ENCODE peak calls at places on chromosome 14, in six cellular contexts. N is adrenal gland; H is lower lobe of right lung; W is GM23248; L is effector memory CD4-positive, alpha-beta T cell; R is neural progenitor cell. E is an unnamed sample.

GRCh38 chr14:57816568-57817284 is 49.2 kb downstream of the SLC35F4 start:
- DNase-seq in N (no peak), H (no peak), W (peak; percentile 32), L (no peak), R (no peak), E (no peak)

GRCh38 chr14:31420013-31420318 is 384 bp downstream of the HEATR5A start:
- DNase-seq in N (peak; percentile 80), H (peak; percentile 89), W (no peak), L (no peak), R (peak; percentile 86), E (peak; percentile 86)

GRCh38 chr14:85273099-85273677 is 256.8 kb upstream of the FLRT2 start:
- DNase-seq in N (no peak), H (no peak), W (peak; percentile 29), L (no peak), R (no peak), E (no peak)

GRCh38 chr14:94775875-94776217 is 5.9 kb upstream of the GSC start:
- DNase-seq in N (no peak), H (no peak), W (peak; percentile 60), L (no peak), R (no peak), E (no peak)

GRCh38 chr14:105533391-105533790 is 7.0 kb downstream of the TMEM121 start:
- DNase-seq in N (no peak), H (no peak), W (no peak), L (no peak), R (no peak), E (no peak)

GRCh38 chr14:92898732-92899131 is 24.2 kb upstream of the CHGA start:
- DNase-seq in N (no peak), H (no peak), W (no peak), L (no peak), R (no peak), E (no peak)

GRCh38 chr14:22553445-22553844 is 35.6 kb downstream of the DAD1 start:
- DNase-seq in N (no peak), H (no peak), W (no peak), L (no peak), R (no peak), E (no peak)

GRCh38 chr14:68890173-68890931 is 88.8 kb downstream of the ACTN1 start:
- DNase-seq in N (no peak), H (no peak), W (no peak), L (no peak), R (no peak), E (peak; percentile 67)

GRCh38 chr14:68466491-68466977 is 326.3 kb downstream of the ZFP36L1 start:
- DNase-seq in N (no peak), H (no peak), W (peak; percentile 92), L (no peak), R (no peak), E (no peak)

GRCh38 chr14:59026086-59026485 is 162.4 kb upstream of the DAAM1 start:
- DNase-seq in N (no peak), H (no peak), W (peak; percentile 11), L (no peak), R (no peak), E (no peak)

GRCh38 chr14:59032821-59033220 is 155.6 kb upstream of the DAAM1 start:
- DNase-seq in N (no peak), H (no peak), W (no peak), L (no peak), R (no peak), E (no peak)

GRCh38 chr14:59028476-59029202 is 159.8 kb upstream of the DAAM1 start:
- DNase-seq in N (peak; percentile 74), H (peak; percentile 54), W (peak; percentile 95), L (no peak), R (peak; percentile 81), E (no peak)
- H3K4me3 ChIP-seq in N (no peak overlapping the region), H (no peak overlapping the region), W (peak overlapping the region; percentile 32), L (no peak overlapping the region), R (peak overlapping the region; percentile 12), E (peak overlapping the region; percentile 24)

GRCh38 chr14:61766136-61766535 is 3.9 kb downstream of the SNAPC1 start:
- DNase-seq in N (no peak), H (no peak), W (no peak), L (no peak), R (no peak), E (no peak)

GRCh38 chr14:61768240-61768639 is 6.0 kb downstream of the SNAPC1 start:
- DNase-seq in N (no peak), H (no peak), W (no peak), L (no peak), R (no peak), E (no peak)

GRCh38 chr14:61764342-61765122 is 2.3 kb downstream of the SNAPC1 start:
- DNase-seq in N (no peak), H (no peak), W (peak; percentile 10), L (no peak), R (no peak), E (no peak)

GRCh38 chr14:61761959-61762786 is at the start of gene SNAPC1:
- DNase-seq in N (peak; percentile 99), H (peak; percentile 98), W (peak; percentile 100), L (peak; percentile 94), R (peak; percentile 100), E (peak; percentile 95)

DNA sequence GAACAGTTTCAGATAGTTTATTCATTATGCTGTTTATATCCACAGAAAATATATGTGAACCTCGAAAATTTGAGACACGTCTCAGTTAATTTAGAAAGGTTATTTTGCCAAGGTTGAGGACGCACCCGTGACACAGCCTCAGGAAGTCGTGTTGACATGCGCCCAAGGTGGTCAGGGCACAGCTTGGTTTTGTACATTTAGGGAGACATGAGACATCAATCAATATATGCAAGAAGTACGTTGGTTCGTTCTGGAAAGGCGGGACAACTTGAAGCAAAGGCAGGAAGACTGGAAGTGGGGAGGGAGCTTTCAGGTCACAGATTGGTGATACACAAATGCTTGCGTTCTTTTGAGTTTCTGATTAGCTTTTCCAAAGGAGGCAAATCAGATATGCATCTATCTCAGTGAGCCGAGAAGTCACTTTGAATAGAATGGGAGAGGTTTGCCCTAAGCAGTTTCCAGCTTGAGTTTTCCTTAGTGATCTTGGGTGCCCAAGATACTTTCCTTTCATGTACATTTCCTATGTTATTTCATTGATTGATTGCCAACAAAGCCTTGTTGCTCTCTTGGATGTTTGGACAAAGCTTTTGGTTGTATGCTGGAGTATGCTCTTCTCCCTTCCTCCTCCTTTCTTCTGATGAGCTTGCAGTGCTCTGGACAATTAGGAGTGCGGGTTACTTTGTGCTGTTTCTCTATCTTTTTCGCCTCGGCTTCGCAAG is 3.2 kb downstream of the SNAPC1 start:
- DNase-seq in N (peak; percentile 51), H (no peak), W (peak; percentile 4), L (no peak), R (no peak), E (no peak)
- H3K27ac ChIP-seq in N (no peak overlapping the region), H (no peak overlapping the region), W (no peak overlapping the region), L (no peak overlapping the region), R (peak overlapping the region; percentile 72), E (no peak overlapping the region)

DNA sequence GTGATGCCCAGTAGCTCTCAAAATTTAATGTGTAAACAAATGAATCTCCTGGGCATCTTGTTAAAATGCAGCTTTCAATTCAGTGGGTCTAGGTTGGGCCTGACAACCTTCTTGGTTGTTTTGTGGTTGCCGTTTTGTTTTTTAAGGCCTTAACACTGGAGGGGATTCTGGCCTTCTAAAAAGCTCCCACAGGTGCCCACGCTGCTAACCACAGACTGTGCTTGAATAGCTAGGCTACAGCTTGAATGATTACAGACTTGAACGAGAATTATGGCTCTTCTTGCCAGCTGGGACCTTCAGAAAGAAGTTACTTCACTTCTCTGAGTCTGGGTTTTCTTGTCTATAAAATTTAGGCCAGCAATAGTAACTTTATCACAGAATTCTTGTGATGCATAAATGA is 1.3 kb upstream of the FLVCR2 start:
- DNase-seq in N (no peak), H (no peak), W (no peak), L (no peak), R (no peak), E (no peak)
- H3K4me3 ChIP-seq in N (no peak overlapping the region), H (no peak overlapping the region), W (no peak overlapping the region), L (no peak overlapping the region), R (no peak overlapping the region), E (no peak overlapping the region)

DNA sequence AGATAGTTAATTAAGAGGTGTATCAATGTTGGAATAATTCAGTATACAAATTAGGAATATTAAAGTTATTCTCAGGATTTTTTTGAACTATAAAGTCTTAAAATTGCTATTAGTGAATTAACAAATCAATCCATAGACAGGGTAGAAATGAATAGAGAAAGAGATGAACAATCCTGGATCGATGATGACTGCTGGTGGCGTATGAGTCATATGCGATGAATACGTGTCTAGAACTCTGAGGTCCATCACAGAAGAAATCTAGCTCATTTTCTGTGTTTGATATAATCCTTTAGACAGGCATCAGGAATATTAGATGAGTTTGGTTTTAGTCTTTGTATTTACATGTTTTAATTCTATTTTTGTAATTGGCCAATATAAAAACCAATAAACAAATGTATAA is 85.4 kb upstream of the RTL1 start:
- DNase-seq in N (no peak), H (no peak), W (no peak), L (no peak), R (no peak), E (no peak)
- H3K27ac ChIP-seq in N (no peak overlapping the region), H (no peak overlapping the region), W (peak overlapping the region; percentile 16), L (no peak overlapping the region), R (no peak overlapping the region), E (no peak overlapping the region)

GRCh38 chr14:34103176-34103575 is 152.3 kb upstream of the EGLN3 start:
- DNase-seq in N (no peak), H (no peak), W (no peak), L (no peak), R (peak; percentile 75), E (no peak)
- H3K4me3 ChIP-seq in N (no peak overlapping the region), H (no peak overlapping the region), W (no peak overlapping the region), L (no peak overlapping the region), R (no peak overlapping the region), E (no peak overlapping the region)